ENCODE peak calls at places on chromosomes 7 and 10, in six cellular contexts. M is A549, P is GM12878, O is IMR-90, H is SK-N-SH, G is K562. S is an unnamed sample.

GRCh38 chr7:108340856-108341411 is 115.3 kb downstream of the NRCAM start:
- DNase-seq in H (no peak), P (no peak), G (no peak), O (no peak), M (no peak), S (peak)

GRCh38 chr7:157519246-157519645 is 182.4 kb downstream of the DNAJB6 start:
- DNase-seq in P (no peak), O (no peak), H (no peak), M (no peak), G (no peak), S (no peak)

GRCh38 chr7:73560035-73560835 is 2.7 kb upstream of the BCL7B start:
- DNase-seq in H (peak), O (peak), G (peak), P (no peak), M (peak), S (peak)

GRCh38 chr10:74637685-74638084 is 188.7 kb upstream of the KAT6B start:
- DNase-seq in M (no peak), H (no peak), P (no peak), G (no peak), O (no peak), S (no peak)

GRCh38 chr10:110221721-110222261 is 14.4 kb downstream of the MXI1 start:
- DNase-seq in G (peak), M (peak), H (peak), O (peak), P (no peak), S (no peak)

GRCh38 chr7:1331576-1332467 is 99.2 kb downstream of the UNCX start:
- DNase-seq in G (no peak), H (peak), O (no peak), M (no peak), P (no peak), S (no peak)

GRCh38 chr10:44016589-44017482 is 368.1 kb downstream of the CXCL12 start:
- DNase-seq in P (no peak), O (peak), G (no peak), M (no peak), H (no peak), S (no peak)

GRCh38 chr10:92757066-92757716 is 67.4 kb downstream of the HHEX start:
- DNase-seq in G (peak), P (peak), H (no peak), M (peak), O (peak), S (peak)

GRCh38 chr10:78817361-78817760 is 251.4 kb upstream of the ZMIZ1 start:
- DNase-seq in M (no peak), G (no peak), P (no peak), O (no peak), H (no peak), S (no peak)

GRCh38 chr7:135320277-135320676 is 86.6 kb downstream of the STRA8 start:
- DNase-seq in O (peak), P (no peak), G (no peak), H (peak), M (peak), S (no peak)

GRCh38 chr7:144738708-144739314 is 97.0 kb downstream of the TPK1 start:
- DNase-seq in P (no peak), O (no peak), H (peak), M (peak), G (peak), S (peak)

DNA sequence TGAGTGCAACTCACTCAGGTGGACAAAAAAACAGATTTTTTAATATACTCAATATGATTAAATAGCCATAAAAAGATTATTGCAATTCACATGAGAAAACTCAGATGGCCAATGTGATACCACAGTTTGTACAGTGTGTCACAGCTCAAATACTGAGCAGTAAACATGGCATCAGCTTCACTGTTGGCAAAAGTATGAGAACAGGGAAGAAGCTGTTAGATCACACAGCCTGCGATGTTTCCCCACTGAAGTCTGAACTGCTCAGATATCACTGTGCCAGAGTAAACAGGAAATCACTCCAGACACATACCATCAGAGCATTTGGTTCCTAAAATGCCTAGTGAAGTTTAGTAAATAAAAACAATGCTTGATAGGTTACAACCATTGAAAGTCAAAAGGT is 347.8 kb downstream of the ETV1 start:
- DNase-seq in P (no peak), O (peak), H (no peak), G (no peak), M (peak), S (no peak)
- TF ChIP-seq SMC3 in P (no peak), O (no peak), H (no peak), G (no peak), M (no peak), S (no peak)

GRCh38 chr10:72248477-72249151 is 25.1 kb upstream of the DDIT4 start:
- DNase-seq in M (peak), P (peak), G (no peak), O (no peak), H (peak), S (peak)
- TF ChIP-seq SMC3 in M (no peak), P (peak), G (no peak), O (no peak), H (no peak), S (no peak)

DNA sequence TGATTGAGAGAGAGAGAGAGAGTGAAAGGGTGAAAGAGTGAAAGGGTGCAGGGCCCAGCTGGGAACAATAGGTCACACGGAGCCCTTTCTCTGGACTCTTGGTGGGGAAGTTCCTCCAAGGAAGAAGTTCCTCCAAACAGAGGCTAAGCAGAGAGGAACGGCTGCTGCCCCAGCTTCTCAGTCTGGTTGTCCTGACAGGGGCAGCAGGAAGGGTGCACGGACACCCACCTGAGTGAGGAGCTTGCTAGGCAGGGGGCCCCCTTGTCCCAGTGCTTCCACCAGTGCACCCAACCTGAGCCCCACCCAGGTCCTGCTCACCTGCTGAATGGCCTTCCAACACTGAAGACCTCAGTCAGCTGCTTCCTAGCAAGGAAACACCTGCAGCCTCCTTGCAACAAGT is 38.9 kb upstream of the MYL10 start:
- DNase-seq in M (no peak), O (no peak), G (no peak), H (no peak), P (no peak), S (no peak)
- TF ChIP-seq SMC3 in M (no peak), O (no peak), G (no peak), H (no peak), P (no peak), S (no peak)

DNA sequence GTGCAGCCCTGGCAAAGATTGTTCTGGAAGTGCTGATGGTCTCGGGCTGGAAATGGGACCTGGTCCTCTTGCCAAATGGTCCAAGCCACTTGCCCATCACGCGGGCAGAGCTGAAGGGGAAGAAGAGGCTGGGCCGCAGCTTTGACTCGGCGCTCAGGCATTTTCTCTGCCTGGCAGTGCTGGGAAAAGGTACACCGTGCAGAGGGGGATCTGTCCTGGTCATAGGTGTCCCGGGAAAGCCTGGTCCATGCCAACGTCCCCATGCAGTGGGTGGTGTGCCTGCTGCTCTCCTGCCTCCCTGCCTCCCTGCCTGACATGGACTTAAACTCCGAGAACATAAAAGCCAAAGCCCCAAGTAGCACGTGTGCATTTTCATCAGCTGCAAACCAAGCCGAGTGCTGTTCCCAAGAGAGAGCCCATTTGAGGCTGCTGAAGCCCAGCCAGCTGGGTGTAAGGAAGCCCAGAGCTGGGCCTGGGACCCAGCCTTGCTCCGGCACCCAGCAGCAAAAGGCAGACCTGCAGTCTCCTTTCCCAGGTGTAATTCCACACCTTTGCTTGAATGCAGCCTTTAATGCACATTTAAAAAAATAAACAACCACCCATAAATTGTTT is 72.7 kb downstream of the TCERG1L start:
- DNase-seq in P (no peak), H (no peak), O (no peak), M (no peak), G (no peak), S (no peak)
- TF ChIP-seq SMC3 in P (no peak), H (no peak), O (no peak), M (no peak), G (no peak), S (no peak)

GRCh38 chr10:36888925-36889573 is 236.3 kb upstream of the ANKRD30A start:
- DNase-seq in P (no peak), H (peak), M (peak), O (peak), G (peak), S (peak)
- TF ChIP-seq SMC3 in P (peak), H (peak), M (peak), O (no peak), G (peak), S (peak)

GRCh38 chr10:96585726-96586418 is 940 bp downstream of the TM9SF3 start:
- DNase-seq in G (no peak), H (no peak), M (no peak), O (peak), P (no peak), S (no peak)

GRCh38 chr10:96588060-96588554 is 1.3 kb upstream of the TM9SF3 start:
- DNase-seq in M (no peak), P (no peak), H (peak), O (no peak), G (no peak), S (peak)

GRCh38 chr10:96586419-96587254 is at the start of gene TM9SF3:
- DNase-seq in H (peak), M (peak), O (peak), G (peak), P (no peak), S (peak)

GRCh38 chr10:96587255-96588059 is 645 bp upstream of the TM9SF3 start:
- DNase-seq in G (no peak), M (peak), O (peak), H (no peak), P (no peak), S (peak)

DNA sequence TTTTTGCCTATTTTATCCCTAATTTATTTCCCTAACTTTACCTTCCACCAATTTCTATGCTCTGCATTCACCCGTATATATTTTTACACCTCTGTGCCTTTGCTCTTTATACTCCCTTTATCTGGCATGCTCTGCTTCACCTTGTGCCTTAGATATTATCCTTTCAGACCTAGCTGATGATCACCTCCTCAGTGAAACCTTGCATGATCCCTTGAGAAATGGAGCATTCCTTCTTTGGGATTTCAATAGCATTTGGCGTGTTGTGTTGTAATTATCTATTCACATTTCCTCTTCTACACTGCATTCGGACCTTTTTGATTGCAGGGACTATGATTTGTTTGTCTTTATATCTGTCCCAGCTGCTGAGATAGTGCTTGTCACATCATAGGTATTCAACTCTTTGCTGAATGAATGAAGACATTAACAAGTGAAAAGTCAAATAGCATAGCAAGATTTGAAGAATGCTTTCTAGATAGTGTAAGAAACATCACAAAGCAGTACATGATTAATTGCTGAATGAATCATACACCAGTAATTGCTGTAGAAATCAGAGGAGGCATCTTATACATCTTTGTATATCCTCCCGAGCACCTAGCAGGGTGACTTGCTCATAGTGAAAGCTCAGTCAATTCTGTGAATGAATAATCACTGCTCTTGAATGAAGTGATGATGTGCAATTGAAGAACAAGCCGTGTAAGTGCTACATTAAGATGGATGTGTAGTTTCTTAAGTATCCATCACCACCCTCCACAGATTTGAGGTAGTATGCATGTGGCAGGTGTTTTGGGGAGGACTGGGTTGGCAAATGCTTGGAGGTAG is 2.0 kb upstream of the TM9SF3 start:
- DNase-seq in H (no peak), G (no peak), P (peak), O (peak), M (no peak), S (no peak)
- TF ChIP-seq SMC3 in H (no peak), G (no peak), P (no peak), O (no peak), M (no peak), S (no peak)

GRCh38 chr7:98149293-98149692 is 42.6 kb downstream of the LMTK2 start:
- DNase-seq in O (no peak), H (no peak), P (no peak), G (no peak), M (no peak), S (no peak)
- TF ChIP-seq SMC3 in O (no peak), H (no peak), P (no peak), G (no peak), M (no peak), S (no peak)

DNA sequence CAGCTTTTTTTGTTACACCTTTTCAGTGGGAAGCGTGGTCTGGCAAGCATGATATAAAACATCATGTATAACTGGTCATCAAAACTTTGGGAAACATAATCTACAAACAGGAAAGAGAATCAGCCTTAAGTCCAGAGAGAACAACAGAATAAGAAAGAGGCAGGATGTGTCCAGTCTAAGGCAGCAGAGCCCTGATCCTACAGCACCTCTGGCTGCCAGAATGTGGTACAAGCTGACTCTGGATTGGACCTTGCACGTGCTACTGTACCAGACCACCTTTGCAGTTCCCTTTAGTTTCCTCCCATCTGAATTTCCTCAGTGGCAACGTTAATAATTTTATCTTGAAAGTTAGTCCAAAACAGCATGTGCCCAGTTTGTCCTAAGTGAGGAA is 824.6 kb upstream of the IGFBP3 start:
- DNase-seq in O (peak), G (no peak), H (no peak), M (no peak), P (no peak), S (no peak)
- TF ChIP-seq SMC3 in O (no peak), G (no peak), H (no peak), M (no peak), P (no peak), S (no peak)

DNA sequence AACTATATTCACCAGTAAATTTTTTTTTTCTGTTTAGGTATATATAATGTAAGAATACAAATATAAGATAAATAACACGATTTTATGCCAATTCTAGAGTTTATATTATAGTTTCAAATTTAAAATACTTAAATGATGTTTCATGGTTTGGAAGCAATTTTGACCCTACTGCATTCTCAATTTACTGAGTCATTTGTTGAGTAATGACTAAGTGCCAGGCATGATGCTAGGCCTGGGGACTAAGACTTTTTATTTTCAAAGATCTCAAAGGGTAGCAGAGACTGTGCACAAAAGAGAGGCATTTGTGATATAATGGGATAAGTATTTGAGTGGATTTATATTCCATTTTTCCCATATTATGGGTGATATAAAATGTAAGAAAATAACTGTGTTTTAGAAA is 78.9 kb upstream of the SMIM30 start:
- DNase-seq in P (no peak), H (no peak), O (peak), M (no peak), G (no peak), S (no peak)
- TF ChIP-seq SMC3 in P (no peak), H (no peak), O (no peak), M (no peak), G (no peak), S (no peak)

S was measured in HepG2.